ENCODE peak calls at places on chromosomes 5 and 9, in four cellular contexts. One of them, this sample, is unnamed.

GRCh38 chr5:113513384-113514262 is at the start of gene YTHDC2:
- DNase-seq in activated CD4-positive, alpha-beta T cell treated with anti-CD3 and anti-CD28 coated beads for 1 hour: peak
- DNase-seq in activated B cell treated with CpG ODN at 0.5 μM for 24 hours: peak
- DNase-seq in NCI-H1092 treated with DMSO at 0.1 percent for 48 hours: peak
- DNase-seq in this sample: peak

GRCh38 chr9:13427587-13427986 is 148.1 kb upstream of the MPDZ start:
- DNase-seq in activated CD4-positive, alpha-beta T cell treated with anti-CD3 and anti-CD28 coated beads for 1 hour: no peak
- DNase-seq in activated B cell treated with CpG ODN at 0.5 μM for 24 hours: no peak
- DNase-seq in NCI-H1092 treated with DMSO at 0.1 percent for 48 hours: peak
- DNase-seq in this sample: peak

GRCh38 chr5:33892419-33893151 is 795 bp upstream of the ADAMTS12 start:
- DNase-seq in activated CD4-positive, alpha-beta T cell treated with anti-CD3 and anti-CD28 coated beads for 1 hour: no peak
- DNase-seq in activated B cell treated with CpG ODN at 0.5 μM for 24 hours: no peak
- DNase-seq in NCI-H1092 treated with DMSO at 0.1 percent for 48 hours: peak
- DNase-seq in this sample: peak

GRCh38 chr5:106956901-106957300 is 713.8 kb downstream of the EFNA5 start:
- DNase-seq in activated CD4-positive, alpha-beta T cell treated with anti-CD3 and anti-CD28 coated beads for 1 hour: no peak
- DNase-seq in activated B cell treated with CpG ODN at 0.5 μM for 24 hours: no peak
- DNase-seq in NCI-H1092 treated with DMSO at 0.1 percent for 48 hours: peak
- DNase-seq in this sample: no peak

GRCh38 chr9:99130069-99130468 is 25.2 kb downstream of the TGFBR1 start:
- DNase-seq in activated CD4-positive, alpha-beta T cell treated with anti-CD3 and anti-CD28 coated beads for 1 hour: no peak
- DNase-seq in activated B cell treated with CpG ODN at 0.5 μM for 24 hours: no peak
- DNase-seq in NCI-H1092 treated with DMSO at 0.1 percent for 48 hours: no peak
- DNase-seq in this sample: peak

GRCh38 chr5:91024727-91025126 is 358.4 kb downstream of the ARRDC3 start:
- DNase-seq in activated CD4-positive, alpha-beta T cell treated with anti-CD3 and anti-CD28 coated beads for 1 hour: no peak
- DNase-seq in activated B cell treated with CpG ODN at 0.5 μM for 24 hours: no peak
- DNase-seq in NCI-H1092 treated with DMSO at 0.1 percent for 48 hours: peak
- DNase-seq in this sample: no peak

GRCh38 chr5:149809919-149810691 is 80.0 kb downstream of the PPARGC1B start:
- DNase-seq in activated CD4-positive, alpha-beta T cell treated with anti-CD3 and anti-CD28 coated beads for 1 hour: no peak
- DNase-seq in activated B cell treated with CpG ODN at 0.5 μM for 24 hours: no peak
- DNase-seq in NCI-H1092 treated with DMSO at 0.1 percent for 48 hours: peak
- DNase-seq in this sample: no peak

GRCh38 chr5:168670881-168671575 is 91.9 kb upstream of the PANK3 start:
- DNase-seq in activated CD4-positive, alpha-beta T cell treated with anti-CD3 and anti-CD28 coated beads for 1 hour: no peak
- DNase-seq in activated B cell treated with CpG ODN at 0.5 μM for 24 hours: no peak
- DNase-seq in NCI-H1092 treated with DMSO at 0.1 percent for 48 hours: no peak
- DNase-seq in this sample: peak

GRCh38 chr5:17727212-17727611 is 93.0 kb downstream of the TAF11L14 start:
- DNase-seq in activated CD4-positive, alpha-beta T cell treated with anti-CD3 and anti-CD28 coated beads for 1 hour: no peak
- DNase-seq in activated B cell treated with CpG ODN at 0.5 μM for 24 hours: no peak
- DNase-seq in NCI-H1092 treated with DMSO at 0.1 percent for 48 hours: peak
- DNase-seq in this sample: no peak

GRCh38 chr5:5633579-5633978 is 211.1 kb downstream of the ICE1 start:
- DNase-seq in activated CD4-positive, alpha-beta T cell treated with anti-CD3 and anti-CD28 coated beads for 1 hour: no peak
- DNase-seq in activated B cell treated with CpG ODN at 0.5 μM for 24 hours: no peak
- DNase-seq in NCI-H1092 treated with DMSO at 0.1 percent for 48 hours: no peak
- DNase-seq in this sample: no peak

GRCh38 chr5:147101654-147102053 is 133.2 kb upstream of the STK32A start:
- DNase-seq in activated CD4-positive, alpha-beta T cell treated with anti-CD3 and anti-CD28 coated beads for 1 hour: no peak
- DNase-seq in activated B cell treated with CpG ODN at 0.5 μM for 24 hours: no peak
- DNase-seq in NCI-H1092 treated with DMSO at 0.1 percent for 48 hours: no peak
- DNase-seq in this sample: no peak

GRCh38 chr5:14178671-14179211 is 35.6 kb downstream of the TRIO start:
- DNase-seq in activated CD4-positive, alpha-beta T cell treated with anti-CD3 and anti-CD28 coated beads for 1 hour: no peak
- DNase-seq in activated B cell treated with CpG ODN at 0.5 μM for 24 hours: no peak
- DNase-seq in NCI-H1092 treated with DMSO at 0.1 percent for 48 hours: no peak
- DNase-seq in this sample: peak

GRCh38 chr9:122126340-122127333 is 32.9 kb downstream of the NDUFA8 start:
- DNase-seq in activated CD4-positive, alpha-beta T cell treated with anti-CD3 and anti-CD28 coated beads for 1 hour: no peak
- DNase-seq in activated B cell treated with CpG ODN at 0.5 μM for 24 hours: no peak
- DNase-seq in NCI-H1092 treated with DMSO at 0.1 percent for 48 hours: no peak
- DNase-seq in this sample: peak

GRCh38 chr9:96567203-96567700 is 52.4 kb downstream of the CDC14B start:
- DNase-seq in activated CD4-positive, alpha-beta T cell treated with anti-CD3 and anti-CD28 coated beads for 1 hour: no peak
- DNase-seq in activated B cell treated with CpG ODN at 0.5 μM for 24 hours: no peak
- DNase-seq in NCI-H1092 treated with DMSO at 0.1 percent for 48 hours: no peak
- DNase-seq in this sample: no peak

GRCh38 chr5:159781626-159782157 is 134.6 kb upstream of the ADRA1B start:
- DNase-seq in activated CD4-positive, alpha-beta T cell treated with anti-CD3 and anti-CD28 coated beads for 1 hour: no peak
- DNase-seq in activated B cell treated with CpG ODN at 0.5 μM for 24 hours: no peak
- DNase-seq in NCI-H1092 treated with DMSO at 0.1 percent for 48 hours: no peak
- DNase-seq in this sample: no peak

GRCh38 chr9:78314953-78315870 is 18.3 kb downstream of the PSAT1 start:
- DNase-seq in activated CD4-positive, alpha-beta T cell treated with anti-CD3 and anti-CD28 coated beads for 1 hour: no peak
- DNase-seq in activated B cell treated with CpG ODN at 0.5 μM for 24 hours: no peak
- DNase-seq in NCI-H1092 treated with DMSO at 0.1 percent for 48 hours: no peak
- DNase-seq in this sample: no peak

GRCh38 chr5:31361234-31361633 is 167.7 kb downstream of the CDH6 start:
- DNase-seq in activated CD4-positive, alpha-beta T cell treated with anti-CD3 and anti-CD28 coated beads for 1 hour: no peak
- DNase-seq in activated B cell treated with CpG ODN at 0.5 μM for 24 hours: no peak
- DNase-seq in NCI-H1092 treated with DMSO at 0.1 percent for 48 hours: no peak
- DNase-seq in this sample: no peak

GRCh38 chr9:101571114-101571513 is 23.7 kb downstream of the PPP3R2 start:
- DNase-seq in activated CD4-positive, alpha-beta T cell treated with anti-CD3 and anti-CD28 coated beads for 1 hour: no peak
- DNase-seq in activated B cell treated with CpG ODN at 0.5 μM for 24 hours: no peak
- DNase-seq in NCI-H1092 treated with DMSO at 0.1 percent for 48 hours: no peak
- DNase-seq in this sample: no peak

GRCh38 chr9:27835286-27835685 is 262.0 kb upstream of the C9orf72 start:
- DNase-seq in activated CD4-positive, alpha-beta T cell treated with anti-CD3 and anti-CD28 coated beads for 1 hour: no peak
- DNase-seq in activated B cell treated with CpG ODN at 0.5 μM for 24 hours: no peak
- DNase-seq in NCI-H1092 treated with DMSO at 0.1 percent for 48 hours: no peak
- DNase-seq in this sample: no peak

GRCh38 chr5:39578887-39579497 is 154.2 kb upstream of the DAB2 start:
- DNase-seq in activated CD4-positive, alpha-beta T cell treated with anti-CD3 and anti-CD28 coated beads for 1 hour: no peak
- DNase-seq in activated B cell treated with CpG ODN at 0.5 μM for 24 hours: no peak
- DNase-seq in NCI-H1092 treated with DMSO at 0.1 percent for 48 hours: no peak
- DNase-seq in this sample: peak

GRCh38 chr9:111186021-111186420 is 144.0 kb downstream of the OR2K2 start:
- DNase-seq in activated CD4-positive, alpha-beta T cell treated with anti-CD3 and anti-CD28 coated beads for 1 hour: no peak
- DNase-seq in activated B cell treated with CpG ODN at 0.5 μM for 24 hours: no peak
- DNase-seq in NCI-H1092 treated with DMSO at 0.1 percent for 48 hours: no peak
- DNase-seq in this sample: no peak

GRCh38 chr5:37533851-37534250 is 154.7 kb downstream of the WDR70 start:
- DNase-seq in activated CD4-positive, alpha-beta T cell treated with anti-CD3 and anti-CD28 coated beads for 1 hour: no peak
- DNase-seq in activated B cell treated with CpG ODN at 0.5 μM for 24 hours: no peak
- DNase-seq in NCI-H1092 treated with DMSO at 0.1 percent for 48 hours: no peak
- DNase-seq in this sample: no peak

GRCh38 chr5:135372654-135373381 is 26.2 kb downstream of the MACROH2A1 start:
- DNase-seq in activated CD4-positive, alpha-beta T cell treated with anti-CD3 and anti-CD28 coated beads for 1 hour: no peak
- DNase-seq in activated B cell treated with CpG ODN at 0.5 μM for 24 hours: no peak
- DNase-seq in NCI-H1092 treated with DMSO at 0.1 percent for 48 hours: no peak
- DNase-seq in this sample: no peak

GRCh38 chr9:69981686-69982450 is 61.8 kb upstream of the MAMDC2 start:
- DNase-seq in activated CD4-positive, alpha-beta T cell treated with anti-CD3 and anti-CD28 coated beads for 1 hour: no peak
- DNase-seq in activated B cell treated with CpG ODN at 0.5 μM for 24 hours: no peak
- DNase-seq in NCI-H1092 treated with DMSO at 0.1 percent for 48 hours: no peak
- DNase-seq in this sample: no peak

GRCh38 chr9:76905984-76906861 is at the start of gene PRUNE2:
- DNase-seq in activated CD4-positive, alpha-beta T cell treated with anti-CD3 and anti-CD28 coated beads for 1 hour: no peak
- DNase-seq in activated B cell treated with CpG ODN at 0.5 μM for 24 hours: no peak
- DNase-seq in NCI-H1092 treated with DMSO at 0.1 percent for 48 hours: peak
- DNase-seq in this sample: peak

GRCh38 chr5:133145436-133146143 is 93.8 kb downstream of the HSPA4 start:
- DNase-seq in activated CD4-positive, alpha-beta T cell treated with anti-CD3 and anti-CD28 coated beads for 1 hour: no peak
- DNase-seq in activated B cell treated with CpG ODN at 0.5 μM for 24 hours: no peak
- DNase-seq in NCI-H1092 treated with DMSO at 0.1 percent for 48 hours: no peak
- DNase-seq in this sample: no peak

GRCh38 chr9:71990466-71990865 is 69.9 kb downstream of the C9orf57 start:
- DNase-seq in activated CD4-positive, alpha-beta T cell treated with anti-CD3 and anti-CD28 coated beads for 1 hour: no peak
- DNase-seq in activated B cell treated with CpG ODN at 0.5 μM for 24 hours: no peak
- DNase-seq in NCI-H1092 treated with DMSO at 0.1 percent for 48 hours: no peak
- DNase-seq in this sample: no peak

GRCh38 chr5:181152406-181152805 is 5.0 kb downstream of the OR2V2 start:
- DNase-seq in activated CD4-positive, alpha-beta T cell treated with anti-CD3 and anti-CD28 coated beads for 1 hour: no peak
- DNase-seq in activated B cell treated with CpG ODN at 0.5 μM for 24 hours: no peak
- DNase-seq in NCI-H1092 treated with DMSO at 0.1 percent for 48 hours: no peak
- DNase-seq in this sample: no peak